ENCODE peak calls at places on chromosomes 6 and 20, in nine cellular contexts. F is activated T-helper 1 cell treated with anti-CD3 and anti-CD28 coated beads, Interleukin-2, amount 50 U/mL, for 16 hours; W is stimulated activated naive CD8-positive, alpha-beta T cell treated with anti-CD3 and anti-CD28 coated beads, Interleukin-15, Interleukin-2, amounts not matched to agents 100 U/mL and 50 U/mL, for 24 hours; X is T-helper 2 cell; J is ecto neural progenitor cell; B is left lung; Y is anterior cingulate cortex; N is cardiac muscle cell; H is substantia nigra. D is an unnamed sample.

GRCh38 chr6:160634706-160635105 is 29.4 kb downstream of the LPA start:
- DNase-seq in F (no peak), W (no peak), X (no peak), J (no peak), B (peak), Y (no peak), N (no peak), H (no peak), D (peak)

GRCh38 chr20:49979030-49979832 is 3.5 kb upstream of the SNAI1 start:
- DNase-seq in F (peak), W (peak), X (peak), J (peak), B (peak), Y (peak), N (peak), H (peak), D (peak)

GRCh38 chr6:136188492-136188891 is 61.6 kb downstream of the MTFR2 start:
- DNase-seq in F (no peak), W (no peak), X (no peak), J (no peak), B (no peak), Y (no peak), N (no peak), H (no peak), D (no peak)

GRCh38 chr6:37653933-37654565 is 43.6 kb downstream of the MDGA1 start:
- DNase-seq in F (no peak), W (peak), X (no peak), J (no peak), B (no peak), Y (no peak), N (no peak), H (no peak), D (peak)

GRCh38 chr6:152503541-152503940 is 133.6 kb downstream of the SYNE1 start:
- DNase-seq in F (no peak), W (no peak), X (no peak), J (no peak), B (no peak), Y (no peak), N (no peak), H (no peak), D (peak)

GRCh38 chr6:7579850-7580249 is 10.1 kb upstream of the SNRNP48 start:
- DNase-seq in F (no peak), W (no peak), X (no peak), J (no peak), B (no peak), Y (no peak), N (no peak), H (no peak), D (no peak)

GRCh38 chr6:111805511-111806181 is 67.6 kb downstream of the FYN start:
- DNase-seq in F (no peak), W (peak), X (no peak), J (no peak), B (no peak), Y (no peak), N (no peak), H (no peak), D (peak)

GRCh38 chr6:164200071-164200470 is 785.6 kb downstream of the QKI start:
- DNase-seq in F (no peak), W (no peak), X (no peak), J (no peak), B (no peak), Y (no peak), N (no peak), H (no peak), D (peak)